ENCODE peak calls at places on chromosome 17, in ten cellular contexts. I is CD4-positive, CD25-positive, alpha-beta regulatory T cell; Y is ovary; O is brain microvascular endothelial cell; F is substantia nigra; C is heart right ventricle; S is ascending aorta; V is Panc1; H is pancreas; N is heart left ventricle. W is an unnamed sample.
A peak's percentile ranks its signal among the peaks of the same experiment; 100 is the strongest.

GRCh38 chr17:48470388-48471034 is 40.5 kb upstream of the SKAP1 start:
- DNase-seq in I (no peak), Y (no peak), O (no peak), F (no peak), C (no peak), S (no peak), V (no peak), H (no peak), N (no peak), W (no peak)

GRCh38 chr17:35130392-35130791 is 9.0 kb downstream of the FNDC8 start:
- DNase-seq in I (no peak), Y (no peak), O (no peak), F (no peak), C (no peak), S (no peak), V (no peak), H (no peak), N (no peak), W (no peak)

GRCh38 chr17:48483471-48484131 is 47.2 kb downstream of the HOXB1 start:
- DNase-seq in I (no peak), Y (no peak), O (peak; percentile 92), F (no peak), C (no peak), S (no peak), V (no peak), H (no peak), N (no peak), W (peak; percentile 44)

GRCh38 chr17:42879596-42879985 is 21.0 kb upstream of the G6PC1 start:
- DNase-seq in I (no peak), Y (no peak), O (peak; percentile 17), F (no peak), C (no peak), S (no peak), V (no peak), H (no peak), N (no peak), W (no peak)

GRCh38 chr17:67092291-67092690 is 47.9 kb downstream of the CACNG1 start:
- DNase-seq in I (no peak), Y (no peak), O (no peak), F (no peak), C (no peak), S (no peak), V (no peak), H (no peak), N (no peak), W (no peak)

GRCh38 chr17:491086-492014 is 138.7 kb upstream of the RPH3AL start:
- DNase-seq in I (peak; percentile 29), Y (peak; percentile 73), O (peak; percentile 26), F (no peak), C (peak; percentile 66), S (no peak), V (no peak), H (peak; percentile 73), N (peak; percentile 85), W (peak; percentile 82)

GRCh38 chr17:16926591-16927451 is 45.1 kb downstream of the TNFRSF13B start:
- DNase-seq in I (no peak), Y (no peak), O (no peak), F (no peak), C (no peak), S (no peak), V (no peak), H (peak; percentile 42), N (no peak), W (no peak)

GRCh38 chr17:76681222-76682137 is 29.3 kb downstream of the MXRA7 start:
- DNase-seq in I (peak; percentile 47), Y (peak; percentile 82), O (peak; percentile 81), F (no peak), C (peak; percentile 68), S (no peak), V (peak; percentile 45), H (peak; percentile 74), N (peak; percentile 73), W (peak; percentile 74)

GRCh38 chr17:61556224-61557188 is 34.5 kb downstream of the NACA2 start:
- DNase-seq in I (no peak), Y (no peak), O (no peak), F (no peak), C (no peak), S (no peak), V (no peak), H (no peak), N (no peak), W (no peak)

GRCh38 chr17:75524971-75525805 is at the start of gene LLGL2:
- DNase-seq in I (peak; percentile 84), Y (peak; percentile 77), O (no peak), F (no peak), C (peak; percentile 75), S (no peak), V (no peak), H (peak; percentile 95), N (peak; percentile 89), W (peak; percentile 70)

GRCh38 chr17:8138672-8139371 is 13.4 kb downstream of the PER1 start:
- DNase-seq in I (peak; percentile 84), Y (peak; percentile 96), O (peak; percentile 98), F (peak; percentile 47), C (peak; percentile 96), S (peak; percentile 86), V (peak; percentile 98), H (peak; percentile 99), N (peak; percentile 97), W (peak; percentile 97)

GRCh38 chr17:144936-145670 is 7.7 kb downstream of the SCGB1C2 start:
- DNase-seq in I (no peak), Y (peak; percentile 15), O (no peak), F (no peak), C (no peak), S (no peak), V (no peak), H (peak; percentile 49), N (no peak), W (peak; percentile 2)

GRCh38 chr17:8163978-8164814 is 1.4 kb upstream of the VAMP2 start:
- DNase-seq in I (no peak), Y (peak; percentile 83), O (no peak), F (no peak), C (peak; percentile 82), S (peak; percentile 69), V (no peak), H (peak; percentile 62), N (peak; percentile 90), W (peak; percentile 91)

GRCh38 chr17:80996422-80997305 is 5.0 kb downstream of the CHMP6 start:
- DNase-seq in I (no peak), Y (no peak), O (no peak), F (no peak), C (no peak), S (no peak), V (no peak), H (no peak), N (no peak), W (no peak)

GRCh38 chr17:10061131-10061581 is 137.2 kb downstream of the GAS7 start:
- DNase-seq in I (no peak), Y (no peak), O (no peak), F (no peak), C (no peak), S (no peak), V (no peak), H (no peak), N (no peak), W (peak; percentile 63)

GRCh38 chr17:76889323-76889722 is 21.1 kb downstream of the MGAT5B start:
- DNase-seq in I (no peak), Y (no peak), O (no peak), F (no peak), C (no peak), S (no peak), V (no peak), H (no peak), N (no peak), W (no peak)

DNA sequence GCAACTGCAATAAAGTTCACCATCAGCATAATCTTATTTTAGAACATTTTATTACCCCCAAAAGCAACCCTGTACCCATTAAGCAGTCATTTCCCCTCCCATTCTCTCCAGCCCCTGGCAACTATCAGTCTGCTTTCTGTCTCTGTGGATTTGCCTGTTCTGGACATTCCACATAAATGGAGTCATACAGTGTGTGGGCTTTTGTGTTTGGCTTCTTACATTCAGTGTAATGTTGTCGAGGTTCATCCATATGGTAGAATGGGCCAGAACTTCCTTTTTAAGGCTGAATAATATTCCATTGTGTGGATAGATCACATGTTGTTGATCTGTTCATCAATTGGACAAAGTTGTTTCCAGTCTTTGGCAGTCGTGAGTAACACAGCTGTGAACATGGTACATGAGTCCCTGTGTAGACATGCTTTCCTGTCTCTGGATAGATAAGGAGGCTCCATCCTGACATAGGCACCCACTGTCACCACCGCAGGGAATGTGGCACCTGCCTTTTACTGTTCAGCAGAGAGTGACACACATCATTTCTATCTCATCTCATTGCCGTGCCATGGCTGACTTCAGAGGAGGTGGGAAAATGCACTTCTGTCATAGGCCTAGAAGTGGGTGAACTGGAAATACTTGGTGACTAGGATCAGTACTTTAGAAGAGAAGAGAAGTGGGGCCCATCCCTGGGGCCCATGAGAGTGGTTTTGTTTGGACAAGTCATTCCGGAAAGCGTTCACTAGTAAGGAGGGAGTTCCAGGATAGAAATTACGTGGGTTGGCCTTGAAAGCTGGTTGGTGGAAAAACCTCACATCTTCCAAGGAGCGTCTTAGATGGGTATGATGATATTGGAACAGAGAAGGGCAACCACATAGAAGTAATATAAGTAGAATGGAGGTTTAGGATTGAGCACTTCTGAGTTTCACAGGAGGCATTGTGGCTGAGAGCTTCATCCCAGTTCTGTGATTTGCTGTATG is 25.8 kb downstream of the EPN2 start:
- DNase-seq in I (no peak), Y (no peak), O (peak; percentile 76), F (no peak), C (no peak), S (no peak), V (no peak), H (no peak), N (no peak), W (no peak)
- H3K27ac ChIP-seq in I (no peak overlapping the region), Y (peak overlapping the region; percentile 41), O (peak overlapping the region; percentile 78), F (peak overlapping the region; percentile 83), C (peak overlapping the region; percentile 57), S (peak overlapping the region; percentile 87), V (no peak overlapping the region), H (no peak overlapping the region), N (peak overlapping the region; percentile 79), W (peak overlapping the region; percentile 78)

DNA sequence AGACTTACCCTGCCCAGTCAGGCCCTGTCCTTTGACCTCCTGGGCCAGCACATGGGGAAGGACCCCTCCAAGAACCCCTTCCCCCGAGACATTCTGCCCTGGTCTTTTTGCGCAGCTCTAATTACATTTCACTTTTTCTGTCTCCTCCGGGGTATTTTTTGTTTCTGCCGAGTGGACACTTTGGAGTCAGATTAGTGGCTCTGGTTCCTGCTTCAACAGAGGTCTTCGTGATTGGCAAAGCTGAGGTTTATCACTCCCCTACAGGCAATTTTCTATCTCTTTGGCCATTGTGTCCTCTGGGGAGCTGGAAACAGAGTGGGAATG is 23.5 kb downstream of the ANKRD40 start:
- DNase-seq in I (no peak), Y (no peak), O (no peak), F (no peak), C (no peak), S (no peak), V (no peak), H (no peak), N (no peak), W (no peak)
- H3K27ac ChIP-seq in I (no peak overlapping the region), Y (peak overlapping the region; percentile 7), O (no peak overlapping the region), F (no peak overlapping the region), C (no peak overlapping the region), S (no peak overlapping the region), V (peak overlapping the region; percentile 76), H (no peak overlapping the region), N (no peak overlapping the region), W (no peak overlapping the region)

GRCh38 chr17:28760561-28760960 is 16.8 kb downstream of the TRAF4 start:
- DNase-seq in I (no peak), Y (no peak), O (no peak), F (no peak), C (no peak), S (no peak), V (no peak), H (no peak), N (no peak), W (no peak)
- H3K27ac ChIP-seq in I (no peak overlapping the region), Y (no peak overlapping the region), O (no peak overlapping the region), F (peak overlapping the region; percentile 81), C (no peak overlapping the region), S (no peak overlapping the region), V (no peak overlapping the region), H (no peak overlapping the region), N (peak overlapping the region; percentile 36), W (no peak overlapping the region)

GRCh38 chr17:78817123-78817522 is 23.5 kb downstream of the USP36 start:
- DNase-seq in I (peak; percentile 42), Y (no peak), O (no peak), F (no peak), C (no peak), S (no peak), V (no peak), H (no peak), N (no peak), W (peak; percentile 24)
- H3K27ac ChIP-seq in I (peak overlapping the region; percentile 73), Y (no peak overlapping the region), O (no peak overlapping the region), F (no peak overlapping the region), C (no peak overlapping the region), S (no peak overlapping the region), V (no peak overlapping the region), H (no peak overlapping the region), N (no peak overlapping the region), W (peak overlapping the region; percentile 39)